ENCODE peak calls at places on chromosome 19, in six cellular contexts. One of them, this sample, is unnamed.

GRCh38 chr19:32172761-32173160 is 172.6 kb upstream of the ZNF507 start:
- DNase-seq in Peyer's patch: no peak
- DNase-seq in body of pancreas: no peak
- DNase-seq in adrenal gland: no peak
- DNase-seq in BJ: no peak
- DNase-seq in colonic mucosa: no peak
- DNase-seq in this sample: no peak

GRCh38 chr19:47310819-47311218 is 1.2 kb downstream of the C5AR1 start:
- DNase-seq in Peyer's patch: no peak
- DNase-seq in body of pancreas: peak; percentile 37
- DNase-seq in adrenal gland: no peak
- DNase-seq in BJ: no peak
- DNase-seq in colonic mucosa: no peak
- DNase-seq in this sample: no peak

GRCh38 chr19:33558846-33559245 is 37.3 kb upstream of the PEPD start:
- DNase-seq in Peyer's patch: no peak
- DNase-seq in body of pancreas: no peak
- DNase-seq in adrenal gland: no peak
- DNase-seq in BJ: no peak
- DNase-seq in colonic mucosa: no peak
- DNase-seq in this sample: no peak

GRCh38 chr19:5138606-5139594 is 170.0 kb downstream of the KDM4B start:
- DNase-seq in Peyer's patch: no peak
- DNase-seq in body of pancreas: peak; percentile 32
- DNase-seq in adrenal gland: no peak
- DNase-seq in BJ: peak; percentile 46
- DNase-seq in colonic mucosa: peak; percentile 54
- DNase-seq in this sample: no peak

GRCh38 chr19:6415592-6416190 is 8.9 kb downstream of the KHSRP start:
- DNase-seq in Peyer's patch: no peak
- DNase-seq in body of pancreas: no peak
- DNase-seq in adrenal gland: no peak
- DNase-seq in BJ: no peak
- DNase-seq in colonic mucosa: no peak
- DNase-seq in this sample: no peak

GRCh38 chr19:39997595-39998216 is 846 bp downstream of the ZNF546 start:
- DNase-seq in Peyer's patch: no peak
- DNase-seq in body of pancreas: no peak
- DNase-seq in adrenal gland: no peak
- DNase-seq in BJ: no peak
- DNase-seq in colonic mucosa: no peak
- DNase-seq in this sample: no peak

GRCh38 chr19:46390866-46391265 is 22.5 kb downstream of the CCDC8 start:
- DNase-seq in Peyer's patch: no peak
- DNase-seq in body of pancreas: no peak
- DNase-seq in adrenal gland: no peak
- DNase-seq in BJ: no peak
- DNase-seq in colonic mucosa: no peak
- DNase-seq in this sample: no peak

GRCh38 chr19:38251564-38252051 is 4.6 kb downstream of the PPP1R14A start:
- DNase-seq in Peyer's patch: no peak
- DNase-seq in body of pancreas: no peak
- DNase-seq in adrenal gland: peak; percentile 53
- DNase-seq in BJ: no peak
- DNase-seq in colonic mucosa: no peak
- DNase-seq in this sample: no peak

GRCh38 chr19:13195678-13196077 is 45.5 kb downstream of the IER2 start:
- DNase-seq in Peyer's patch: peak; percentile 84
- DNase-seq in body of pancreas: peak; percentile 84
- DNase-seq in adrenal gland: no peak
- DNase-seq in BJ: no peak
- DNase-seq in colonic mucosa: peak; percentile 80
- DNase-seq in this sample: no peak

GRCh38 chr19:6273701-6274601 is 5.8 kb downstream of the MLLT1 start:
- DNase-seq in Peyer's patch: no peak
- DNase-seq in body of pancreas: peak; percentile 87
- DNase-seq in adrenal gland: peak; percentile 78
- DNase-seq in BJ: peak; percentile 75
- DNase-seq in colonic mucosa: peak; percentile 60
- DNase-seq in this sample: peak; percentile 49

GRCh38 chr19:28516415-28516872 is 696.5 kb downstream of the UQCRFS1 start:
- DNase-seq in Peyer's patch: no peak
- DNase-seq in body of pancreas: no peak
- DNase-seq in adrenal gland: no peak
- DNase-seq in BJ: no peak
- DNase-seq in colonic mucosa: no peak
- DNase-seq in this sample: no peak

GRCh38 chr19:55088543-55089265 is 13.0 kb downstream of the EPS8L1 start:
- DNase-seq in Peyer's patch: peak; percentile 83
- DNase-seq in body of pancreas: peak; percentile 82
- DNase-seq in adrenal gland: peak; percentile 62
- DNase-seq in BJ: no peak
- DNase-seq in colonic mucosa: peak; percentile 87
- DNase-seq in this sample: no peak

GRCh38 chr19:53130506-53130905 is 2.2 kb downstream of the ZNF415 start:
- DNase-seq in Peyer's patch: no peak
- DNase-seq in body of pancreas: peak; percentile 13
- DNase-seq in adrenal gland: peak; percentile 51
- DNase-seq in BJ: no peak
- DNase-seq in colonic mucosa: no peak
- DNase-seq in this sample: no peak

GRCh38 chr19:37706052-37706605 is 13.4 kb downstream of the ZNF607 start:
- DNase-seq in Peyer's patch: no peak
- DNase-seq in body of pancreas: no peak
- DNase-seq in adrenal gland: no peak
- DNase-seq in BJ: no peak
- DNase-seq in colonic mucosa: no peak
- DNase-seq in this sample: no peak

GRCh38 chr19:55621673-55622231 is 2.6 kb downstream of the ZNF784 start:
- DNase-seq in Peyer's patch: no peak
- DNase-seq in body of pancreas: no peak
- DNase-seq in adrenal gland: peak; percentile 44
- DNase-seq in BJ: no peak
- DNase-seq in colonic mucosa: no peak
- DNase-seq in this sample: no peak

GRCh38 chr19:5623397-5624153 is 692 bp downstream of the SAFB start:
- DNase-seq in Peyer's patch: peak; percentile 54
- DNase-seq in body of pancreas: peak; percentile 19
- DNase-seq in adrenal gland: peak; percentile 44
- DNase-seq in BJ: no peak
- DNase-seq in colonic mucosa: peak; percentile 31
- DNase-seq in this sample: no peak

GRCh38 chr19:28103916-28104315 is 1109.0 kb downstream of the UQCRFS1 start:
- DNase-seq in Peyer's patch: no peak
- DNase-seq in body of pancreas: no peak
- DNase-seq in adrenal gland: no peak
- DNase-seq in BJ: no peak
- DNase-seq in colonic mucosa: no peak
- DNase-seq in this sample: no peak

GRCh38 chr19:55443045-55443823 is at the start of gene SHISA7:
- DNase-seq in Peyer's patch: no peak
- DNase-seq in body of pancreas: no peak
- DNase-seq in adrenal gland: no peak
- DNase-seq in BJ: no peak
- DNase-seq in colonic mucosa: no peak
- DNase-seq in this sample: no peak

GRCh38 chr19:42469311-42470239 is 26.8 kb upstream of the CXCL17 start:
- DNase-seq in Peyer's patch: no peak
- DNase-seq in body of pancreas: no peak
- DNase-seq in adrenal gland: no peak
- DNase-seq in BJ: no peak
- DNase-seq in colonic mucosa: no peak
- DNase-seq in this sample: no peak

GRCh38 chr19:13036366-13036976 is 41.2 kb downstream of the NFIX start:
- DNase-seq in Peyer's patch: peak; percentile 88
- DNase-seq in body of pancreas: peak; percentile 66
- DNase-seq in adrenal gland: no peak
- DNase-seq in BJ: no peak
- DNase-seq in colonic mucosa: peak; percentile 79
- DNase-seq in this sample: no peak

GRCh38 chr19:24074720-24075119 is 12.3 kb upstream of the ZNF254 start:
- DNase-seq in Peyer's patch: no peak
- DNase-seq in body of pancreas: no peak
- DNase-seq in adrenal gland: no peak
- DNase-seq in BJ: no peak
- DNase-seq in colonic mucosa: no peak
- DNase-seq in this sample: no peak

GRCh38 chr19:47479701-47480503 is 4.1 kb downstream of the KPTN start:
- DNase-seq in Peyer's patch: no peak
- DNase-seq in body of pancreas: no peak
- DNase-seq in adrenal gland: peak; percentile 21
- DNase-seq in BJ: no peak
- DNase-seq in colonic mucosa: peak; percentile 47
- DNase-seq in this sample: no peak

GRCh38 chr19:47408156-47408938 is 11.0 kb downstream of the MEIS3 start:
- DNase-seq in Peyer's patch: no peak
- DNase-seq in body of pancreas: no peak
- DNase-seq in adrenal gland: no peak
- DNase-seq in BJ: no peak
- DNase-seq in colonic mucosa: no peak
- DNase-seq in this sample: no peak

GRCh38 chr19:18282788-18283141 is 1.3 kb upstream of the JUND start:
- DNase-seq in Peyer's patch: peak; percentile 77
- DNase-seq in body of pancreas: no peak
- DNase-seq in adrenal gland: peak; percentile 55
- DNase-seq in BJ: no peak
- DNase-seq in colonic mucosa: peak; percentile 83
- DNase-seq in this sample: no peak

GRCh38 chr19:33288666-33289065 is 13.7 kb downstream of the CEBPA start:
- DNase-seq in Peyer's patch: no peak
- DNase-seq in body of pancreas: no peak
- DNase-seq in adrenal gland: no peak
- DNase-seq in BJ: no peak
- DNase-seq in colonic mucosa: no peak
- DNase-seq in this sample: no peak

GRCh38 chr19:50562329-50562728 is 5.9 kb downstream of the LRRC4B start:
- DNase-seq in Peyer's patch: no peak
- DNase-seq in body of pancreas: no peak
- DNase-seq in adrenal gland: no peak
- DNase-seq in BJ: no peak
- DNase-seq in colonic mucosa: no peak
- DNase-seq in this sample: no peak

GRCh38 chr19:50204811-50205675 is 1.6 kb downstream of the MYH14 start:
- DNase-seq in Peyer's patch: peak; percentile 96
- DNase-seq in body of pancreas: peak; percentile 95
- DNase-seq in adrenal gland: no peak
- DNase-seq in BJ: no peak
- DNase-seq in colonic mucosa: peak; percentile 95
- DNase-seq in this sample: no peak

DNA sequence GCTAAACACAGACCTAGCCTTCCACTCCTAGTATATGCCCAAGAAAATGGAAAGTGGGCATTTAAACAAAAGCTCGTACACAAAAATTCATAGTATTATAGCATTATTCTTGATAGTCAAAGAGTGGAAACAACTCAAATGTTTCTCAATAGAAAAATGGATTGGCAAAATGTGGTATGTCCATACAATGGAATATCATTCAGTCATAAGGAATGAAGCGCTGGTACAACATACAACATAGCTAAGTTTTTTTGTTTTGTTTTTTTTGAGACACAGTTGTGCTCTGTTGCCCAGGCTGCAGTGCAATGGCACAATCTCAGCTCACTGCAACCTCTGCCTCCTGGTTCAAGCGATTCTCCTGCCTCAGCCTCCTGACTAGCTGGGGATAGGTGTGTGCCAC is 11.9 kb downstream of the ZNF558 start:
- DNase-seq in Peyer's patch: no peak
- DNase-seq in body of pancreas: no peak
- DNase-seq in adrenal gland: no peak
- DNase-seq in BJ: no peak
- DNase-seq in colonic mucosa: no peak
- DNase-seq in this sample: no peak
- H3K36me3 ChIP-seq in Peyer's patch: peaks cover 96% of the 10 kb centered on the region
- H3K36me3 ChIP-seq in body of pancreas: peaks cover 47% of the 10 kb centered on the region
- H3K36me3 ChIP-seq in adrenal gland: peaks cover 80% of the 10 kb centered on the region
- H3K36me3 ChIP-seq in BJ: peaks cover 27% of the 10 kb centered on the region
- H3K36me3 ChIP-seq in colonic mucosa: peaks cover 16% of the 10 kb centered on the region
- H3K36me3 ChIP-seq in this sample: peaks cover 1% of the 10 kb centered on the region

GRCh38 chr19:29527500-29528328 is 1.9 kb downstream of the VSTM2B start:
- DNase-seq in Peyer's patch: peak; percentile 39
- DNase-seq in body of pancreas: no peak
- DNase-seq in adrenal gland: no peak
- DNase-seq in BJ: no peak
- DNase-seq in colonic mucosa: no peak
- DNase-seq in this sample: no peak
- TF ChIP-seq CTCF in Peyer's patch: no peak
- TF ChIP-seq CTCF in body of pancreas: no peak
- TF ChIP-seq CTCF in adrenal gland: no peak
- TF ChIP-seq CTCF in BJ: no peak
- TF ChIP-seq CTCF in colonic mucosa: no peak
- TF ChIP-seq CTCF in this sample: no peak

GRCh38 chr19:10784257-10784656 is 51.8 kb downstream of the TMED1 start:
- DNase-seq in Peyer's patch: no peak
- DNase-seq in body of pancreas: no peak
- DNase-seq in adrenal gland: no peak
- DNase-seq in BJ: no peak
- DNase-seq in colonic mucosa: no peak
- DNase-seq in this sample: no peak
- H3K36me3 ChIP-seq in Peyer's patch: peaks cover 100% of the 10 kb centered on the region
- H3K36me3 ChIP-seq in body of pancreas: peaks cover 33% of the 10 kb centered on the region
- H3K36me3 ChIP-seq in adrenal gland: peaks cover 98% of the 10 kb centered on the region
- H3K36me3 ChIP-seq in BJ: peaks cover 46% of the 10 kb centered on the region
- H3K36me3 ChIP-seq in colonic mucosa: peaks cover 53% of the 10 kb centered on the region
- H3K36me3 ChIP-seq in this sample: peaks cover 13% of the 10 kb centered on the region

GRCh38 chr19:3275583-3276340 is 51.3 kb downstream of the CELF5 start:
- DNase-seq in Peyer's patch: peak; percentile 88
- DNase-seq in body of pancreas: peak; percentile 87
- DNase-seq in adrenal gland: peak; percentile 65
- DNase-seq in BJ: no peak
- DNase-seq in colonic mucosa: peak; percentile 94
- DNase-seq in this sample: no peak
- TF ChIP-seq CTCF in Peyer's patch: no peak
- TF ChIP-seq CTCF in body of pancreas: peak; percentile 27
- TF ChIP-seq CTCF in adrenal gland: no peak
- TF ChIP-seq CTCF in BJ: peak; percentile 67
- TF ChIP-seq CTCF in colonic mucosa: no peak
- TF ChIP-seq CTCF in this sample: peak; percentile 68

This sample was measured in kidney epithelial cell.